ENCODE peak calls at places on chromosomes 11 and 22, in eight cellular contexts. Q, G, T, E, Y, K, P and C are unnamed samples. For H3K4me1 and H3K27me3, the result is how much of the 10 kb centered on the place peaks cover.

GRCh38 chr22:32245042-32245441 is 10.1 kb downstream of the SLC5A4 start:
- DNase-seq in E (no peak), Q (no peak), T (no peak), P (no peak), K (no peak), Y (no peak), G (no peak), C (no peak)

GRCh38 chr11:92180664-92181251 is 43.9 kb upstream of the FAT3 start:
- DNase-seq in E (no peak), Y (peak), G (no peak), K (no peak), P (no peak), Q (no peak), T (no peak), C (peak)

GRCh38 chr11:8934735-8935478 is 2.2 kb upstream of the C11orf16 start:
- DNase-seq in K (no peak), G (no peak), E (no peak), Q (no peak), P (no peak), T (no peak), Y (peak), C (no peak)

GRCh38 chr11:67404515-67405195 is 772 bp downstream of the TBC1D10C start:
- DNase-seq in Y (no peak), Q (no peak), G (no peak), K (peak), T (no peak), E (no peak), P (no peak), C (no peak)

GRCh38 chr11:40732107-40732506 is 727.3 kb downstream of the LRRC4C start:
- DNase-seq in Y (no peak), E (no peak), P (no peak), T (no peak), G (no peak), K (no peak), Q (no peak), C (no peak)

GRCh38 chr11:47918882-47919495 is 61.4 kb upstream of the PTPRJ start:
- DNase-seq in G (no peak), T (no peak), Q (no peak), K (no peak), Y (peak), P (no peak), E (no peak), C (no peak)

GRCh38 chr22:47063606-47064005 is 301.2 kb downstream of the TBC1D22A start:
- DNase-seq in Q (no peak), G (no peak), Y (no peak), P (no peak), E (no peak), K (no peak), T (no peak), C (no peak)

GRCh38 chr11:130070829-130071205 is 1.1 kb downstream of the APLP2 start:
- DNase-seq in T (no peak), Q (no peak), E (peak), Y (peak), P (no peak), K (no peak), G (no peak), C (peak)

GRCh38 chr11:45997599-45997998 is 75.1 kb downstream of the LARGE2 start:
- DNase-seq in Q (no peak), E (no peak), G (no peak), K (no peak), P (no peak), Y (no peak), T (no peak), C (no peak)

GRCh38 chr11:72637926-72638325 is 36.3 kb downstream of the PDE2A start:
- DNase-seq in P (no peak), T (no peak), E (no peak), K (no peak), Q (peak), Y (no peak), G (no peak), C (no peak)

GRCh38 chr11:7551571-7551970 is 37.8 kb downstream of the PPFIBP2 start:
- DNase-seq in Y (peak), K (no peak), T (no peak), Q (no peak), G (no peak), E (no peak), P (no peak), C (no peak)

GRCh38 chr11:3836903-3837302 is 3.9 kb downstream of the RHOG start:
- DNase-seq in Q (no peak), G (peak), P (no peak), E (no peak), K (peak), Y (no peak), T (no peak), C (peak)

GRCh38 chr11:3626250-3626960 is 15.4 kb downstream of the ART5 start:
- DNase-seq in G (no peak), Q (no peak), P (no peak), E (no peak), K (no peak), T (no peak), Y (no peak), C (peak)

GRCh38 chr11:11243790-11244469 is 109.1 kb downstream of the CSNK2A3 start:
- DNase-seq in G (peak), Q (peak), K (peak), T (peak), E (peak), P (peak), Y (no peak), C (no peak)

GRCh38 chr11:93528757-93529639 is 14.2 kb downstream of the SMCO4 start:
- DNase-seq in K (no peak), T (no peak), E (peak), G (no peak), Y (no peak), Q (no peak), P (peak), C (no peak)

GRCh38 chr11:111336582-111337256 is 38.4 kb downstream of the POU2AF3 start:
- DNase-seq in E (no peak), Y (peak), G (no peak), P (no peak), T (no peak), K (no peak), Q (no peak), C (no peak)

GRCh38 chr11:113647856-113648255 is 58.3 kb downstream of the TMPRSS5 start:
- DNase-seq in T (no peak), E (no peak), Q (no peak), K (no peak), Y (no peak), G (no peak), P (no peak), C (no peak)

GRCh38 chr11:107859459-107860239 is 1.1 kb upstream of the SLC35F2 start:
- DNase-seq in E (no peak), P (no peak), T (no peak), Y (no peak), K (no peak), Q (peak), G (no peak), C (peak)

GRCh38 chr11:134659882-134660281 is 247.8 kb upstream of the B3GAT1 start:
- DNase-seq in T (no peak), Y (no peak), K (no peak), P (peak), G (no peak), Q (no peak), E (no peak), C (no peak)

GRCh38 chr11:45264839-45265515 is 21.2 kb downstream of the SYT13 start:
- DNase-seq in G (no peak), E (no peak), P (no peak), Y (peak), Q (no peak), K (no peak), T (no peak), C (no peak)

GRCh38 chr11:130002352-130002845 is at the start of gene PRDM10:
- DNase-seq in G (peak), T (peak), Q (peak), E (peak), P (peak), Y (peak), K (peak), C (peak)

GRCh38 chr11:23359297-23359696 is 499.0 kb upstream of the CCDC179 start:
- DNase-seq in G (no peak), Y (peak), Q (no peak), E (no peak), P (no peak), T (no peak), K (no peak), C (no peak)

GRCh38 chr11:10382518-10382917 is 72.5 kb upstream of the AMPD3 start:
- DNase-seq in Q (no peak), G (no peak), Y (no peak), E (no peak), K (no peak), P (peak), T (no peak), C (no peak)

GRCh38 chr11:77819411-77819920 is 1.1 kb downstream of the RSF1 start:
- DNase-seq in Y (peak), Q (peak), P (peak), G (peak), E (peak), T (peak), K (peak), C (peak)

GRCh38 chr11:86058360-86058759 is 10.5 kb downstream of the PICALM start:
- DNase-seq in Y (no peak), G (no peak), T (no peak), Q (no peak), P (no peak), E (no peak), K (no peak), C (no peak)

DNA sequence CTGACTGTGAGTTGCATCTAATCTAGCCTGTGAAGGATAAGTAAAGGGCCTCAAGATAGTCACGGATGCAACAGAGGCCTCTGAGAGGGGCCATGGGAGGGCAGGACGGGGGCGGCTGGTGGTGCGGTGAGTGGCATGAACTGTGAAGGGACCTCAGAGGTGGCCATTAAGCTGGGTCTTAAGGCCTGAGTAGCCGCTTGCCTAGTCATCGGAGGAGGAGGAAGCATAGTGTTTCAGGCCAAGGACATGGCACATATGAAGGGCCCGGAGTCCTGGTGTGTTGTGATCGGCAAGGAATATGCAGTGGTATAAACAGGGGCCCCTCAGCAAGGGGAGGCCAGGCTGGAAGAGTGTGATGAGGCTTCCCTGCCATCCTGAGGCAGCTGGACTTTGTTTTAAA is 51.8 kb downstream of the TRIOBP start:
- DNase-seq in G (no peak), Y (no peak), P (no peak), K (no peak), E (no peak), Q (no peak), T (no peak), C (no peak)
- H3K4me1 ChIP-seq in G (under half), Y (half or more), P (half or more), K (under half), E (under half), Q (half or more), T (under half), C (under half)

GRCh38 chr11:76769645-76770586 is 13.2 kb upstream of the TSKU start:
- DNase-seq in G (no peak), E (peak), K (no peak), Y (peak), Q (no peak), P (no peak), T (no peak), C (peak)

GRCh38 chr11:76767659-76768058 is 15.5 kb upstream of the TSKU start:
- DNase-seq in G (no peak), K (no peak), T (no peak), P (no peak), E (no peak), Q (no peak), Y (no peak), C (no peak)

GRCh38 chr11:76766521-76766920 is 16.6 kb upstream of the TSKU start:
- DNase-seq in E (no peak), Y (no peak), Q (no peak), P (no peak), T (no peak), K (peak), G (no peak), C (peak)

GRCh38 chr11:76769071-76769560 is 14.0 kb upstream of the TSKU start:
- DNase-seq in G (no peak), K (no peak), T (no peak), Y (peak), P (no peak), E (no peak), Q (no peak), C (peak)

DNA sequence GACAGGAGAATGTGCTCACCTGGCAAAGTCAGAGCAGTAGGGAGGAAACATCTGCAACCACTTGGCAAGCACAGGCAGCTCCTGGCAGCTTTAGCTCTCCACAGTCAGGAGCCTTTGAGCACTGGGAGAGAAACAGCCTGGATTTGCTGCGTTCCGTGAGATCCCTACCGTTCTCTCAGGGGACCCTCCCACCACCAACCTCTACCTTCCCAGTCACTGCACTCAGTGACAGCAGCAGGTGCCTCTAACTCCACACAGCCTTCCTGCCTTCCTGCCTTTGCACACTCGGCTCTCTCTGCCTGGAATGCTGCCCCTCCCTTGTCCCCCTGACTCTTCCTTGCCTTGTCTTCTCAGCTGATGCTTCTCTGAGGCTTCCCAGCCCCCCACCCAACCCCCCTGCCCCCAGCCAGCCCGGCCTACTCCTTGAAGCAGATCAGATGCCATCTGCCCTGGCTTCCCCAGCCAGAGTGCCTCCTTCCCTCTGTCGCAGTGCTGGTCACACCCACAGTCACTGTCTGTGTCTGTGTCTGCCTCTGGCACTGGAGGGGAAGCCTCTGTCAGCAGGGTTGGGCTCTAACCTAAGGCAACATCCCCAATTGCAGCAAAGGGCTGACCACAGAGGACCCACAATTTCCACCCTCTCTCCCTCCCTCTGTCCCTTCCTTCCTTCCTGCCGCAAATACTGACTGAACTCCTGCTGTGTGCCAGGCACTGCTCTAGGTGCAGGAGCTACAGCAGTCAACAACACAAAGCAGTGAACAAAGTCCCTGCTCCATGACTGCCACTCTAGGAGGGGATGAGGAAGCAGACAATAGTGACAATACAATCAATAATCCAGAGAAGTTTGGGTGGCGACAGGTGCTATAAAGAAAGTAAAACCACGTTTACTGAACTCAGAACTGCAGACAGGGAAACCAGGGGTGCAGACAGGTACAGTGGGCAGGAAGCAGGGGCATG is 14.8 kb upstream of the TSKU start:
- DNase-seq in G (no peak), T (no peak), Q (no peak), Y (no peak), P (peak), K (no peak), E (peak), C (no peak)
- H3K27me3 ChIP-seq in G (under half), T (under half), Q (under half), Y (under half), P (under half), K (under half), E (under half), C (under half)

GRCh38 chr11:31802000-31802551 is 9.0 kb downstream of the PAX6 start:
- DNase-seq in P (no peak), E (no peak), G (no peak), T (no peak), K (no peak), Q (no peak), Y (no peak), C (no peak)

GRCh38 chr11:31804439-31805036 is 6.6 kb downstream of the PAX6 start:
- DNase-seq in T (no peak), Y (no peak), E (no peak), G (no peak), P (peak), Q (peak), K (no peak), C (no peak)

GRCh38 chr11:31802609-31802989 is 8.5 kb downstream of the PAX6 start:
- DNase-seq in Y (no peak), K (no peak), E (no peak), G (no peak), P (no peak), T (no peak), Q (peak), C (peak)

GRCh38 chr11:31803813-31804438 is 7.2 kb downstream of the PAX6 start:
- DNase-seq in Q (peak), K (no peak), P (no peak), T (no peak), E (no peak), G (no peak), Y (no peak), C (no peak)

GRCh38 chr11:31802990-31803812 is 7.9 kb downstream of the PAX6 start:
- DNase-seq in Y (no peak), T (no peak), E (no peak), G (no peak), Q (peak), K (no peak), P (peak), C (peak)
- H3K27ac ChIP-seq in Y (no peak), T (no peak), E (no peak), G (no peak), Q (no peak), K (no peak), P (no peak), C (no peak)

GRCh38 chr11:64765841-64766682 is 6.3 kb upstream of the PYGM start:
- DNase-seq in P (no peak), K (peak), T (no peak), G (no peak), E (no peak), Q (peak), Y (no peak), C (peak)
- H3K4me1 ChIP-seq in P (under half), K (half or more), T (under half), G (half or more), E (under half), Q (under half), Y (under half), C (under half)

DNA sequence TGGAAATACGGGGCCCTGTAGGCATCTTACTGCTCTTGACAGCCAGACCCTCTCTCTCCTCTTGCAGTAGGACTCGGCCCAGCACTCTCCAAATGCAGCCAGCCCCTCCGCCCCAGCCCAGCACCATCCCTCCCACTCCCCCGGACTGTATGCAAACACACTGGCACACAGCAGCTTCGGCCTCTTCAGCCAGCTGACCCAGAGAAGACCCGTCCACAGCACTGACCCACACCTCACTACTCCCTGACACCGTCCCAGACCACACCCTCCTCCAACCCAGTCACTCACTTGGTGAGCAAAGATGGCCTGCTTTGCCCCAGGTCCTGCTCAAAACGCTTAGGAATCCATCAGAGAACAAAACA is 164.6 kb downstream of the IGLL1 start:
- DNase-seq in K (no peak), T (no peak), Q (no peak), E (no peak), P (no peak), G (no peak), Y (no peak), C (peak)
- H3K27me3 ChIP-seq in K (under half), T (under half), Q (under half), E (under half), P (under half), G (under half), Y (under half), C (under half)

GRCh38 chr11:123509737-123510578 is 79.9 kb downstream of the GRAMD1B start:
- DNase-seq in Q (peak), T (peak), G (no peak), E (no peak), K (no peak), P (no peak), Y (peak), C (no peak)
- H3K27ac ChIP-seq in Q (peak), T (peak), G (no peak), E (no peak), K (no peak), P (no peak), Y (peak), C (no peak)

GRCh38 chr11:61946894-61947293 is 3.3 kb upstream of the BEST1 start:
- DNase-seq in E (no peak), Q (no peak), Y (no peak), G (no peak), P (no peak), K (no peak), T (no peak), C (no peak)
- H3K4me1 ChIP-seq in E (under half), Q (under half), Y (under half), G (under half), P (under half), K (under half), T (under half), C (under half)

GRCh38 chr11:69637601-69637955 is 3.4 kb upstream of the CCND1 start:
- DNase-seq in K (peak), T (no peak), P (no peak), E (no peak), Q (no peak), G (no peak), Y (no peak), C (no peak)
- H3K27me3 ChIP-seq in K (under half), T (under half), P (under half), E (under half), Q (under half), G (half or more), Y (under half), C (under half)